ENCODE peak calls at places on chromosomes 5 and 9, in seven cellular contexts. I, L, E, X, T, D and B are unnamed samples.

GRCh38 chr5:137287564-137287963 is 211.6 kb downstream of the SPOCK1 start:
- DNase-seq in I (no peak), L (no peak), E (no peak), X (no peak), T (no peak), D (no peak), B (no peak)

GRCh38 chr5:164422400-164422799 is 917.0 kb downstream of the MAT2B start:
- DNase-seq in I (no peak), L (no peak), E (peak), X (peak), T (no peak), D (no peak), B (peak)

GRCh38 chr9:90003046-90003355 is 398.2 kb downstream of the GADD45G start:
- DNase-seq in I (no peak), L (no peak), E (no peak), X (no peak), T (no peak), D (no peak), B (peak)

GRCh38 chr9:129806126-129806525 is 3.1 kb downstream of the TOR1B start:
- DNase-seq in I (no peak), L (no peak), E (no peak), X (no peak), T (no peak), D (no peak), B (no peak)

GRCh38 chr5:143002459-143003327 is 232.5 kb downstream of the ARHGAP26 start:
- DNase-seq in I (no peak), L (no peak), E (no peak), X (no peak), T (peak), D (peak), B (peak)

GRCh38 chr5:43636076-43636475 is 33.1 kb downstream of the NNT start:
- DNase-seq in I (no peak), L (no peak), E (no peak), X (no peak), T (no peak), D (no peak), B (no peak)

GRCh38 chr9:114387678-114388431 is at the start of gene AKNA:
- DNase-seq in I (no peak), L (no peak), E (no peak), X (no peak), T (no peak), D (no peak), B (no peak)

GRCh38 chr5:124025306-124025705 is 513.3 kb downstream of the CSNK1G3 start:
- DNase-seq in I (no peak), L (no peak), E (no peak), X (peak), T (no peak), D (no peak), B (no peak)

GRCh38 chr9:132716007-132716406 is 45.7 kb downstream of the GTF3C4 start:
- DNase-seq in I (no peak), L (no peak), E (no peak), X (no peak), T (no peak), D (no peak), B (no peak)

GRCh38 chr5:95631265-95631957 is 11.5 kb downstream of the GPR150 start:
- DNase-seq in I (no peak), L (no peak), E (no peak), X (no peak), T (no peak), D (no peak), B (no peak)

GRCh38 chr9:83934569-83935275 is 13.5 kb upstream of the KIF27 start:
- DNase-seq in I (no peak), L (no peak), E (no peak), X (no peak), T (no peak), D (no peak), B (peak)

GRCh38 chr5:77390795-77391194 is 101.3 kb downstream of the WDR41 start:
- DNase-seq in I (no peak), L (no peak), E (peak), X (no peak), T (no peak), D (no peak), B (no peak)

GRCh38 chr9:13587581-13587980 is 308.1 kb upstream of the MPDZ start:
- DNase-seq in I (no peak), L (no peak), E (no peak), X (no peak), T (no peak), D (no peak), B (no peak)

GRCh38 chr5:139446956-139447779 is 7.8 kb upstream of the DNAJC18 start:
- DNase-seq in I (no peak), L (no peak), E (no peak), X (no peak), T (peak), D (no peak), B (no peak)

GRCh38 chr5:100706796-100707195 is 171.6 kb downstream of the FAM174A start:
- DNase-seq in I (no peak), L (no peak), E (no peak), X (no peak), T (no peak), D (no peak), B (peak)

GRCh38 chr9:124551472-124552339 is 44.5 kb upstream of the NR5A1 start:
- DNase-seq in I (peak), L (peak), E (peak), X (peak), T (peak), D (peak), B (peak)

GRCh38 chr5:93193756-93194155 is 387.3 kb downstream of the NR2F1-AS1 start:
- DNase-seq in I (no peak), L (no peak), E (no peak), X (no peak), T (no peak), D (no peak), B (no peak)

GRCh38 chr9:71209890-71210289 is 88.5 kb upstream of the TRPM3 start:
- DNase-seq in I (no peak), L (no peak), E (no peak), X (no peak), T (no peak), D (no peak), B (no peak)

GRCh38 chr5:68962632-68963484 is 131.0 kb upstream of the SLC30A5 start:
- DNase-seq in I (peak), L (peak), E (peak), X (peak), T (no peak), D (peak), B (peak)

GRCh38 chr5:179134511-179134910 is 74.3 kb downstream of the ZNF354C start:
- DNase-seq in I (no peak), L (no peak), E (no peak), X (no peak), T (no peak), D (no peak), B (no peak)

GRCh38 chr5:114789773-114790402 is 379.8 kb downstream of the TRIM36 start:
- DNase-seq in I (peak), L (peak), E (peak), X (no peak), T (no peak), D (no peak), B (peak)

GRCh38 chr9:77534376-77535057 is 113.6 kb downstream of the GNA14 start:
- DNase-seq in I (no peak), L (no peak), E (peak), X (no peak), T (no peak), D (no peak), B (no peak)

GRCh38 chr5:139676951-139677367 is 28.8 kb downstream of the CXXC5 start:
- DNase-seq in I (peak), L (no peak), E (no peak), X (no peak), T (no peak), D (no peak), B (no peak)

GRCh38 chr9:131707677-131708612 is 31.9 kb downstream of the RAPGEF1 start:
- DNase-seq in I (no peak), L (no peak), E (no peak), X (no peak), T (no peak), D (no peak), B (no peak)

GRCh38 chr9:96331236-96331947 is 29.4 kb upstream of the HSD17B3 start:
- DNase-seq in I (no peak), L (no peak), E (peak), X (no peak), T (no peak), D (no peak), B (no peak)

GRCh38 chr9:100671811-100672305 is 94.0 kb downstream of the CAVIN4 start:
- DNase-seq in I (no peak), L (no peak), E (no peak), X (no peak), T (no peak), D (no peak), B (no peak)

GRCh38 chr5:27906481-27906880 is 868.1 kb upstream of the CDH9 start:
- DNase-seq in I (no peak), L (no peak), E (no peak), X (no peak), T (no peak), D (no peak), B (no peak)

GRCh38 chr9:106885451-106885850 is 22.5 kb downstream of the ZNF462 start:
- DNase-seq in I (no peak), L (no peak), E (no peak), X (no peak), T (no peak), D (no peak), B (no peak)

GRCh38 chr9:72972636-72973035 is 19.8 kb upstream of the ALDH1A1 start:
- DNase-seq in I (no peak), L (no peak), E (no peak), X (no peak), T (no peak), D (no peak), B (no peak)

GRCh38 chr5:78888580-78889187 is 96.4 kb downstream of the ARSB start:
- DNase-seq in I (no peak), L (no peak), E (no peak), X (no peak), T (no peak), D (no peak), B (no peak)

GRCh38 chr5:56681346-56681745 is 134.0 kb upstream of the MAP3K1 start:
- DNase-seq in I (no peak), L (no peak), E (no peak), X (no peak), T (no peak), D (no peak), B (no peak)

GRCh38 chr5:168047043-168047668 is 244.3 kb upstream of the WWC1 start:
- DNase-seq in I (peak), L (peak), E (peak), X (peak), T (peak), D (no peak), B (peak)

GRCh38 chr5:73987915-73988314 is 361.9 kb downstream of the ARHGEF28 start:
- DNase-seq in I (no peak), L (no peak), E (no peak), X (no peak), T (no peak), D (no peak), B (no peak)

GRCh38 chr9:130371196-130371966 is 73.4 kb upstream of the ASS1 start:
- DNase-seq in I (no peak), L (no peak), E (no peak), X (no peak), T (no peak), D (no peak), B (no peak)

GRCh38 chr9:98867434-98868168 is 60.1 kb downstream of the GALNT12 start:
- DNase-seq in I (no peak), L (no peak), E (no peak), X (no peak), T (no peak), D (peak), B (no peak)
- TF ChIP-seq JUND in I (peak), L (no peak), E (no peak), X (no peak), T (no peak), D (peak), B (no peak)

DNA sequence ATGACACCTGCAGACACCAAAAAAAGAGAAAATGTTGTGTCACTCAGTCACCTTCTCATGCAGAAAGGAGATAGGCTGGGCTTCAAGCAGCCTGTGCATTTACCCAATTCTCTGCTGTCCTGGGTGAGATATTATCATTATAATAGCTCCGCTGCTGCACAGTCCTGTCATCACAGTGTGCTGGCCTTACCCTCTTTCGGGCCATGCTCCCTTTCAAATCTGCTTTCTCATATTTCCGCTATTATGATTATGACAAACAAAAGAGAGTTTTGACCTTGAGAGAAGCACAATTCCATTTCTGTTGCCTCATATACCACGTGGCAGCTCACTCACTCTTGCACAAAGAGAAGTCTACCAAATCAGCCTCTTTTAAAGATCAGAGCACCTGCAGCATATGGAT is 1350.1 kb upstream of the ACO1 start:
- DNase-seq in I (peak), L (no peak), E (peak), X (no peak), T (no peak), D (no peak), B (no peak)
- TF ChIP-seq JUND in I (no peak), L (no peak), E (no peak), X (no peak), T (no peak), D (no peak), B (no peak)

GRCh38 chr9:127204771-127205470 is 59.7 kb upstream of the GARNL3 start:
- DNase-seq in I (peak), L (no peak), E (peak), X (no peak), T (no peak), D (peak), B (no peak)
- TF ChIP-seq JUND in I (no peak), L (no peak), E (no peak), X (no peak), T (no peak), D (peak), B (no peak)

DNA sequence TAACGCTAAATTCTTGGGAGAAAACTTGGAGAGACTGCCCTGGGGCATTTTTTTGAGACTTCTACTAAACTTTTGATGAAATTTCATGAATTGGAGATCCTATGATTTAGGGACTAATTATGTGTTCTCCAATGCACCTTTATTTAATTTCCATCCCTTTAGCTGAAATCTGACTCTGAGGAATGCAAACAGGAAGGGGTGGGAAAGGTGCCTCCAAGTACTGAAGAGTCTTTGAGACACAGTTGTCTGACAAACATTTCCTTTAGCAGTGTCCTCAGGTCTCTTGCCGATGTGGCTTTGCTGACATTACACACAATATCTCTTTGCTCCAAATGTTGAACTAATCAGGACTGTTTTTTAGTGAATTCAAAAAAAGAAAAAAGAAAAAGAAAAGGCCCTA is 76.9 kb downstream of the LIX1 start:
- DNase-seq in I (no peak), L (no peak), E (no peak), X (no peak), T (no peak), D (no peak), B (peak)
- TF ChIP-seq JUND in I (no peak), L (no peak), E (no peak), X (no peak), T (no peak), D (no peak), B (no peak)

GRCh38 chr5:72328172-72328571 is 8.0 kb downstream of the PTCD2 start:
- DNase-seq in I (peak), L (no peak), E (no peak), X (no peak), T (no peak), D (no peak), B (no peak)
- TF ChIP-seq JUND in I (no peak), L (no peak), E (no peak), X (no peak), T (no peak), D (no peak), B (no peak)